ENCODE peak calls at places on chromosomes 3 and 15, in four cellular contexts. D is GM12878, C is K562, Y is H1. K is an unnamed sample.

GRCh38 chr3:99901200-99901926 is 83.7 kb downstream of the CMSS1 start:
- DNase-seq in C (no peak), D (peak; percentile 23), Y (no peak), K (peak; percentile 94)

GRCh38 chr3:17162116-17162515 is 277.4 kb downstream of the PLCL2 start:
- DNase-seq in C (no peak), D (no peak), Y (no peak), K (no peak)

GRCh38 chr3:188154758-188155574 is 1.0 kb downstream of the LPP start:
- DNase-seq in C (no peak), Y (no peak), D (no peak), K (no peak)

GRCh38 chr3:115819785-115820384 is 196.6 kb downstream of the GAP43 start:
- DNase-seq in Y (no peak), D (peak; percentile 45), C (peak; percentile 42), K (peak; percentile 81)

GRCh38 chr15:49644364-49644794 is 23.5 kb downstream of the DTWD1 start:
- DNase-seq in D (no peak), C (no peak), Y (no peak), K (no peak)

GRCh38 chr15:39363761-39364586 is 216.9 kb upstream of the THBS1 start:
- DNase-seq in C (no peak), D (no peak), Y (no peak), K (peak; percentile 79)

GRCh38 chr15:99755692-99756409 is 22.6 kb upstream of the LYSMD4 start:
- DNase-seq in C (peak; percentile 49), D (peak; percentile 43), Y (peak; percentile 49), K (peak; percentile 74)

GRCh38 chr3:137808015-137808414 is 43.9 kb downstream of the SOX14 start:
- DNase-seq in Y (no peak), C (no peak), D (no peak), K (no peak)

GRCh38 chr3:46492890-46493547 is 4.8 kb upstream of the RTP3 start:
- DNase-seq in Y (peak; percentile 16), D (no peak), C (peak; percentile 58), K (no peak)

GRCh38 chr3:43378066-43378935 is 92.0 kb downstream of the SNRK start:
- DNase-seq in C (peak; percentile 72), Y (no peak), D (peak; percentile 4), K (peak; percentile 31)

GRCh38 chr3:44509985-44510360 is 32.5 kb upstream of the ZNF445 start:
- DNase-seq in D (no peak), C (peak; percentile 24), Y (no peak), K (no peak)

GRCh38 chr3:123713211-123713610 is 128.4 kb upstream of the HACD2 start:
- DNase-seq in Y (no peak), C (no peak), D (no peak), K (no peak)

DNA sequence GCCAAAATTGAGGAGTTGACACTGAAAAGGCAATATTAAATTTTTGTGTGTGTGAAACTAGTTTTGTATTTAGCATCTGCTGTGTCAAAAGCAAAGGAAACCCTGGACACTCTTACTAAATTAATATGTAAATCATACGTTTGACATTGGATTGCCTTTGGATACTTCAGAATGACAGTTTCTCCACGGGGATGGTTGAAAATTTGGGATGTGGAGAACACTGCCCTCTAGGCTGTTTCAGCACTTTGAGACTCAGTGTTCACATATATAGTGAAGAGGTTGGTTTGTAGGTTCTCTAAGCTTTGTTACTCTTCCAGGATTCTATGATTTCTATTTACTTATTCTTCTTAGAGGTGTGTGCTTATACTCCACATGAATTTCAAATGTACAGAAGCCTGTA is 3.0 kb downstream of the ROBO2 start:
- DNase-seq in D (no peak), Y (no peak), C (no peak), K (no peak)
- TF ChIP-seq BRCA1 in D (no peak), Y (no peak), C (no peak), K (no peak)

DNA sequence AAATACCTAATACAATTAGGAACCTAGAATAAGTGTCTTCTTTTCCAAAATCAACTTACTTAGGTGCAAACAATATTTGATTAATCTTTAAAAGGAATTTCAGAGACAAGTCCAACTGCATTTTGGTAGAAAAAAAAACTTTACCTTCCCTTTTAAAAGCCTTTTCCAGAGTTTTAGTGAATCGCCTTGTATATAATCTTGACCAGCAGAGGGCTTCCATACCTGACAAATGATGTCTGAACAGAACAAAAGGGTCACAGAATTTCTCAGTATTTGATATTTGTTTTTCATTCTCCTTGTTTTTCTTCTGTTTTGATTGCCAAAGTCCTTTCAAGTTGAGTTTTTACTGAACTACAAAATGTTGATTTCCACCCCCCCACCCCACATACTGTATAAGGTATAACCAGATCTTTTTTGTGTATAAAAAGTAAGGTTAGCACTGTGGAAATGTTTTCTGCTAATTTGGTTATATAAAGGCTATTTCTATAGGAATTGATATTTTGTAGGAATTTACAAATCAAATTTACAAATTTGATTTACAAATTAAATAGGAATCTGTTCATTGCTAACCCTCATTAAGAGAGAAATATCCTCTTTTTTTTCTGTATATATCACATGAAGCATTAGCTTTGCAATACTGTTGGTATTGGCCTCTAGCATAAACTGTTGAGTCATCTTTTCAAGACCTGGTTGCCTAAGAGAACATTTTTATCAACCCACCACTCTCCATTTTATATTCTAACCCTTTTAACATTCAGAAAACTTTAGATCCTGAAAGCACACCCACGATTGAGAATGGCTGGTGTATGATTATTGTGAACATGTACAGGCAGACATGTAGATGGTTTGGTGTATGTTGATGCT is 464.1 kb upstream of the RARB start:
- DNase-seq in D (no peak), C (no peak), Y (no peak), K (peak; percentile 15)
- TF ChIP-seq BRCA1 in D (no peak), C (no peak), Y (no peak), K (no peak)

GRCh38 chr3:164364111-164364510 is 714.2 kb downstream of the SI start:
- DNase-seq in C (no peak), Y (no peak), D (no peak), K (no peak)
- TF ChIP-seq BRCA1 in C (no peak), Y (no peak), D (no peak), K (no peak)

DNA sequence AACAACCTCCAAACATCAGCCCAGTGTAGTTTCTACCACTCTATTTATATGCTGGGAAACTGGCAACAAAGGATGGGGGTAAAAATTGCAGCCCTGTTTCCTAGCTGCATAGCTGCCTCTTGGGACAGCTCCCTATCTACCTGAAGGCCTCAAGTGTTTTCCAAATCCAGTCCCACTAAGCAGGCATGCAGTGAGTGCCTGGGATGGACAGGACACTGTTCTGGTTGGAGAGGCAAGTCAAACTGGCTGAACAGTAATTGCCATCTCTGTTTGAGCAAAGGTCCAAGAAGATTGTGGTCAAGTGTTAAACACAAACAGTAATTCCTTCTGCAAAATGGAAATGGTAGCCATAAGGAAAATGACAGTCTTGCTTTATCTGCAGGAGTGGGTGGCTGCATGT is 125.4 kb downstream of the FMN1 start:
- DNase-seq in C (no peak), Y (no peak), D (no peak), K (no peak)
- TF ChIP-seq BRCA1 in C (no peak), Y (no peak), D (no peak), K (no peak)

DNA sequence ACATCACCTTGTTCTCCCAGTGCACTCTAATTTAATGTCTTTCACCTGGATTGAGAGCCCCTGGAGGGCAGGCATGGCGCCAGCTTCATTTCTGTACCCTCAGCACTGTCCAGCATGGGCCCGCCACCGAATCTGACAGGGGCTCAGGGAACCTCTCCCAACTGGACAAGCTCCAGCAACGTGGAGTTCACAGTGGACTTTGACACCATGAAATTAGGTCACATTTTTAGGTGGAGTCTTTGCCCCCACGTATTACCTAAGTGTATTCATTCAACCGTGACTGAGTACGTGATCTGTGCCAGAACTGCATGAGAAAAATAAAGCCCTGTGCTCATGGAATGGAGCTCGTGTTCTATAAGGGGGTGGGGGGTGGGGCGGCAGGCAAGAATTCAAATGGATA is 94.1 kb upstream of the ATP2B2 start:
- DNase-seq in C (no peak), Y (no peak), D (no peak), K (peak; percentile 10)
- TF ChIP-seq BRCA1 in C (no peak), Y (no peak), D (no peak), K (no peak)

GRCh38 chr3:14534379-14535191 is 5.6 kb downstream of the GRIP2 start:
- DNase-seq in D (no peak), Y (peak; percentile 78), C (no peak), K (no peak)

GRCh38 chr3:14533457-14533958 is 6.6 kb downstream of the GRIP2 start:
- DNase-seq in Y (no peak), D (no peak), C (no peak), K (no peak)

GRCh38 chr3:14535616-14536015 is 4.5 kb downstream of the GRIP2 start:
- DNase-seq in Y (no peak), C (no peak), D (no peak), K (no peak)

GRCh38 chr3:14531856-14532395 is 8.2 kb downstream of the GRIP2 start:
- DNase-seq in Y (no peak), C (no peak), D (no peak), K (no peak)

GRCh38 chr3:14532691-14533456 is 7.3 kb downstream of the GRIP2 start:
- DNase-seq in Y (peak; percentile 88), C (peak; percentile 81), D (no peak), K (peak; percentile 9)
- TF ChIP-seq BRCA1 in Y (no peak), C (no peak), D (no peak), K (no peak)

DNA sequence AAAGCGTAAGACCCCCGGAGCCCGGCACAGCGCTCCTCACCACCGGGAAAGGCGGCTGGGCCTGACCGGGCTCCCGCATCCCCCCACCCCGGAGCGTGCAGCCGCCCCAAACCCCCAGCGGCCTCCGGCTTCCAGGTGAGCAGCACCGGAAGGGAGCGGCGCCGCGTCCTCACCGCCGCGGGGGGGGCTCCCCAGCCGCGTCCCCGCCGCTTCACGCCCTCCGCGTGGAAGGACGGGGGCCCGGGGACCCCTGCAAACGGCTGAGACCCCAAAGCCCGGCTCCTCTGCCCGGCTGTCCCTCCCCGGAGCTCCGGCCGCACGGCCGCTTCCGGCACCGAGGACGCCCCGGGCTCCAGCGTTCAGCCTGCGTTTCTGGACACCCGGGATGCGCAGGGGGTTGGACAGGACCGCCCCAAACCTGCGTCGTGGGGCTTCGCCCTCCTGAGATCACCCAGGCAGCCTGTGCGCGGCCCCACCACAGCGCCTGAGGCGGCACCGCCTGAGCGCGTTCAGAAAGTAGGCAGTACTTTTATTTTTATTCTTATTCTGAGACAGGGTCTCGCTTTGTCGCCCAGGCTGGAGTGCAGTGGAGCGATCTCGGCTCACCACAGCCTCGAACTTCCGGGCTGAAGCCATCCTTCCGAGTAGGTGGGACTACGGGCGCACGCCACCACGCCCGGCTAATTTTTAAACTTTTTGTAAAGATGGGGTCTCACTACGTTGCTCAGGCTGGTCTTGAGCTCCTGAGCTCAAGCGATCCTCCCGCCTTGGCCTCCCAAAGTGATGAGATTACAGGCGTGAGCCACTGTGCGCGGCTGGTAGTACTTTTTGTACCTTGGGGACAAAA is 51.6 kb upstream of the BLM start:
- DNase-seq in Y (no peak), D (peak; percentile 74), C (peak; percentile 75), K (peak; percentile 21)
- TF ChIP-seq BRCA1 in Y (no peak), D (no peak), C (no peak), K (no peak)

GRCh38 chr3:183498634-183499033 is 56.9 kb downstream of the KLHL6 start:
- DNase-seq in C (no peak), Y (no peak), D (no peak), K (peak; percentile 16)

GRCh38 chr3:183494341-183494740 is 61.2 kb downstream of the KLHL6 start:
- DNase-seq in C (no peak), D (no peak), Y (peak; percentile 42), K (no peak)

GRCh38 chr3:183500349-183500748 is 55.2 kb downstream of the KLHL6 start:
- DNase-seq in C (no peak), Y (no peak), D (no peak), K (no peak)

GRCh38 chr3:183500981-183501704 is 54.4 kb downstream of the KLHL6 start:
- DNase-seq in D (no peak), C (no peak), Y (no peak), K (no peak)

GRCh38 chr3:183497313-183497712 is 58.2 kb downstream of the KLHL6 start:
- DNase-seq in D (no peak), C (no peak), Y (no peak), K (no peak)
- TF ChIP-seq BRCA1 in D (no peak), C (no peak), Y (no peak), K (no peak)

GRCh38 chr3:39056151-39056550 is 4.3 kb downstream of the WDR48 start:
- DNase-seq in C (no peak), D (no peak), Y (no peak), K (no peak)
- TF ChIP-seq BRCA1 in C (no peak), D (no peak), Y (no peak), K (no peak)